ENCODE peak calls at places on chromosomes 5 and 9, in four cellular contexts. J, V, M and S are unnamed samples.

GRCh38 chr5:67182406-67182805 is 14.2 kb downstream of the CD180 start:
- DNase-seq in J (peak; percentile 36), V (no peak), M (no peak), S (no peak)

GRCh38 chr9:123441769-123442168 is 85.8 kb downstream of the CRB2 start:
- DNase-seq in J (no peak), V (no peak), M (no peak), S (no peak)

GRCh38 chr5:10434392-10434791 is 7.3 kb upstream of the ROPN1L start:
- DNase-seq in J (no peak), V (no peak), M (no peak), S (no peak)

GRCh38 chr5:61162832-61163567 is 732 bp upstream of the SMIM15 start:
- DNase-seq in J (peak; percentile 47), V (peak; percentile 32), M (no peak), S (no peak)

GRCh38 chr5:176664886-176665285 is 17.6 kb downstream of the TSPAN17 start:
- DNase-seq in J (peak; percentile 43), V (no peak), M (no peak), S (no peak)

GRCh38 chr9:33151007-33151557 is 16.1 kb downstream of the B4GALT1 start:
- DNase-seq in J (no peak), V (peak; percentile 80), M (no peak), S (no peak)

GRCh38 chr9:102225806-102226441 is 487.5 kb upstream of the GRIN3A start:
- DNase-seq in J (no peak), V (no peak), M (no peak), S (no peak)

GRCh38 chr9:136625101-136626065 is 37.3 kb upstream of the EGFL7 start:
- DNase-seq in J (peak; percentile 57), V (peak; percentile 21), M (no peak), S (no peak)

GRCh38 chr9:136944094-136944518 is 432 bp downstream of the FBXW5 start:
- DNase-seq in J (no peak), V (peak; percentile 31), M (no peak), S (no peak)

GRCh38 chr5:76715734-76716455 is at the start of gene F2R:
- DNase-seq in J (peak; percentile 85), V (peak; percentile 38), M (no peak), S (no peak)

GRCh38 chr5:16952968-16953671 is 17.0 kb upstream of the MYO10 start:
- DNase-seq in J (no peak), V (peak; percentile 53), M (no peak), S (no peak)

GRCh38 chr9:96048116-96048953 is 172.8 kb downstream of the ERCC6L2 start:
- DNase-seq in J (peak; percentile 57), V (no peak), M (no peak), S (no peak)

GRCh38 chr5:34709861-34710673 is 53.9 kb downstream of the RAI14 start:
- DNase-seq in J (no peak), V (peak; percentile 33), M (no peak), S (no peak)

GRCh38 chr9:3240651-3241268 is 285.0 kb downstream of the RFX3 start:
- DNase-seq in J (peak; percentile 89), V (peak; percentile 70), M (peak; percentile 65), S (peak; percentile 85)

GRCh38 chr9:110047955-110048472 is 159.9 kb downstream of the C9orf152 start:
- DNase-seq in J (no peak), V (no peak), M (no peak), S (peak; percentile 61)

GRCh38 chr9:124409410-124409809 is 5.8 kb downstream of the PSMB7 start:
- DNase-seq in J (no peak), V (no peak), M (no peak), S (no peak)

GRCh38 chr9:120715331-120715924 is 1.2 kb upstream of the MEGF9 start:
- DNase-seq in J (peak; percentile 78), V (no peak), M (no peak), S (no peak)

GRCh38 chr9:79980440-79980839 is 408.7 kb downstream of the TLE4 start:
- DNase-seq in J (no peak), V (no peak), M (no peak), S (no peak)

GRCh38 chr5:40841068-40841805 is at the start of gene CARD6:
- DNase-seq in J (no peak), V (peak; percentile 35), M (no peak), S (no peak)

GRCh38 chr5:137051165-137051564 is 448.0 kb downstream of the SPOCK1 start:
- DNase-seq in J (peak; percentile 56), V (peak; percentile 52), M (no peak), S (no peak)

GRCh38 chr9:113461943-113462342 is 1.6 kb upstream of the RGS3 start:
- DNase-seq in J (no peak), V (no peak), M (no peak), S (no peak)

GRCh38 chr9:9914174-9914573 is 698.6 kb downstream of the PTPRD start:
- DNase-seq in J (peak; percentile 60), V (no peak), M (no peak), S (no peak)

GRCh38 chr9:108191065-108191464 is 664.7 kb downstream of the ACTL7B start:
- DNase-seq in J (no peak), V (no peak), M (no peak), S (no peak)

GRCh38 chr9:79765466-79765865 is 193.7 kb downstream of the TLE4 start:
- DNase-seq in J (no peak), V (no peak), M (no peak), S (no peak)

GRCh38 chr5:127041571-127041970 is 11.2 kb upstream of the MARCHF3 start:
- DNase-seq in J (no peak), V (peak; percentile 44), M (no peak), S (no peak)

GRCh38 chr5:156186760-156187159 is 140.2 kb upstream of the SGCD start:
- DNase-seq in J (no peak), V (no peak), M (no peak), S (no peak)

GRCh38 chr9:116482740-116483139 is 204.4 kb upstream of the TRIM32 start:
- DNase-seq in J (peak; percentile 77), V (no peak), M (no peak), S (no peak)

GRCh38 chr9:133914483-133915342 is 77.4 kb downstream of the VAV2 start:
- DNase-seq in J (peak; percentile 57), V (no peak), M (no peak), S (no peak)

GRCh38 chr5:139966856-139967255 is 76.2 kb downstream of the NRG2 start:
- DNase-seq in J (no peak), V (no peak), M (no peak), S (no peak)

GRCh38 chr9:126536836-126537465 is 76.8 kb upstream of the LMX1B start:
- DNase-seq in J (no peak), V (no peak), M (no peak), S (no peak)

GRCh38 chr5:126107381-126107780 is 315.8 kb upstream of the GRAMD2B start:
- DNase-seq in J (no peak), V (no peak), M (no peak), S (no peak)

GRCh38 chr5:95238560-95239325 is 46.2 kb downstream of the MCTP1 start:
- DNase-seq in J (no peak), V (peak; percentile 54), M (no peak), S (no peak)

GRCh38 chr5:35771321-35771720 is 85.4 kb upstream of the IL7R start:
- DNase-seq in J (no peak), V (peak; percentile 80), M (no peak), S (no peak)
- TF ChIP-seq EZH2phosphoT487 in J (no peak), V (no peak), M (no peak), S (no peak)

GRCh38 chr5:172871561-172871960 is 37.5 kb downstream of the ERGIC1 start:
- DNase-seq in J (no peak), V (no peak), M (no peak), S (no peak)
- TF ChIP-seq EZH2phosphoT487 in J (no peak), V (no peak), M (no peak), S (no peak)

DNA sequence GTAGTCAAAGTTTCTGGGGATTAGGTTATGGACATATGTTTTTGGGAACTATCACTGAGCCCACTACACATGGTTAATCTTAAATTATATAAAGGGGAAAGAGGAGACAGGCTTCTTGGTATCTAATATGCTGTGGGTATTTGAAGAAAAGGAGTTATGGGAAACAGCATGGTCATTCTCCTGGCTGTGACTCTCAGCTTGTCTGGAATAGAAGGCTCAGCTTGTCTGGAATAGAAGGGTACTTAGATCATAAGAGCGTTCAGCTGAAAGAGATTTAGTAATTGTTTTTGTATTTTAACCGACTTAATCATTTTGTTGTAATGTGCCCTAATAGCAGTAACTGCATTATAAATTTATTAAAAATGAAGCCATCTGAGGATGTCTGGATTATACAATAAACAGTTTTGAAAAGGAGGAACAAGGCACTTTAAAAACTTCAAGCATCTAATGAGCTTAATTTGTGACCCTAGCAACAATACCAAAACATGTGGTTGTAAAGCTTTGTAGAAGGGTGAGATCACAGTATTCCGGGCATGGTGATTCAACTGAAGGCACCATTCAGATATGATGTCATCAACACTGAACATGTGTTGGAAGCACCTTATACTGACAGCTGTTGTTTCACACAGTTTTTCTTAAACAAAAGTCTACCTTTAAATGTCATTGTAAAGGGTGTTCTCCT is 2174.2 kb upstream of the WWC1 start:
- DNase-seq in J (no peak), V (no peak), M (no peak), S (no peak)
- TF ChIP-seq EZH2phosphoT487 in J (no peak), V (no peak), M (no peak), S (no peak)

GRCh38 chr5:167982-168660 is 23.2 kb upstream of the LRRC14B start:
- DNase-seq in J (no peak), V (peak; percentile 88), M (no peak), S (no peak)
- TF ChIP-seq EZH2phosphoT487 in J (no peak), V (no peak), M (no peak), S (no peak)

GRCh38 chr9:77474903-77475302 is 173.2 kb downstream of the GNA14 start:
- DNase-seq in J (no peak), V (no peak), M (no peak), S (no peak)

GRCh38 chr9:77472646-77473045 is 175.5 kb downstream of the GNA14 start:
- DNase-seq in J (no peak), V (no peak), M (no peak), S (no peak)

GRCh38 chr9:77471572-77471971 is 176.6 kb downstream of the GNA14 start:
- DNase-seq in J (no peak), V (no peak), M (no peak), S (no peak)

GRCh38 chr9:77475641-77476473 is 172.3 kb downstream of the GNA14 start:
- DNase-seq in J (peak; percentile 35), V (no peak), M (no peak), S (peak; percentile 34)
- TF ChIP-seq EZH2phosphoT487 in J (no peak), V (no peak), M (no peak), S (no peak)

GRCh38 chr5:97149689-97150088 is 7.3 kb upstream of the LIX1 start:
- DNase-seq in J (no peak), V (no peak), M (no peak), S (no peak)

GRCh38 chr5:97150401-97150800 is 8.0 kb upstream of the LIX1 start:
- DNase-seq in J (no peak), V (no peak), M (no peak), S (no peak)

DNA sequence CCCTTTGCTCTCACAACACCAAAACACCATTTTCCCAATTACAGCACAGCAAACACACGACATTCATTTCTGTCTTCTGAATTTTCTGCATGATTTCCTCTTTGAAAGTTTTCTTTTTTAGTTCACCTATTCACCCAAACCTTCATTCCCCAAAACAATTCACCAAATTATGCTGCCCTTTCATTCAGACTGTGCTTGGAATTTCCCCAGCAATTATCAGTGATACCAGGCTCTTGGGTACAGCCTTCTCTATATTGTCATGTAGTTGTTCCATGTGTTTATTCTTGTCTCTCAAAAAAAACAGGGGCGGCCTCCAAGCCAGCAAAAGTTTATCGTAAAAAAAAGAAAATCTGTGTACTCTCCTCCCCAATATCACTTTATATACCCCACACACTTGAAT is 9.0 kb upstream of the LIX1 start:
- DNase-seq in J (no peak), V (no peak), M (no peak), S (no peak)
- TF ChIP-seq EZH2phosphoT487 in J (no peak), V (no peak), M (no peak), S (no peak)